ENCODE peak calls at places on chromosome 4, in four cellular contexts. R is Panc1, V is HepG2, E is K562. G is an unnamed sample.

GRCh38 chr4:107265859-107266258 is 229.7 kb upstream of the DKK2 start:
- DNase-seq in E (no peak), R (no peak), V (no peak), G (no peak)

GRCh38 chr4:112523764-112524505 is 8.0 kb upstream of the NEUROG2 start:
- DNase-seq in R (no peak), E (peak), V (peak), G (peak)

GRCh38 chr4:23084559-23085248 is 392.0 kb downstream of the GBA3 start:
- DNase-seq in E (no peak), V (no peak), R (no peak), G (no peak)

GRCh38 chr4:76948441-76949292 is 885 bp upstream of the SEPTIN11 start:
- DNase-seq in E (peak), R (no peak), V (peak), G (peak)

GRCh38 chr4:9704551-9705332 is 76.7 kb upstream of the DRD5 start:
- DNase-seq in E (no peak), V (no peak), R (no peak), G (no peak)

GRCh38 chr4:102518703-102519131 is 17.6 kb downstream of the NFKB1 start:
- DNase-seq in R (no peak), V (no peak), E (no peak), G (no peak)

GRCh38 chr4:159191989-159192388 is 89.1 kb downstream of the RAPGEF2 start:
- DNase-seq in R (no peak), V (peak), E (peak), G (peak)

GRCh38 chr4:146582864-146583263 is 55.8 kb upstream of the POU4F2 start:
- DNase-seq in R (no peak), V (no peak), E (peak), G (peak)

GRCh38 chr4:159003420-159004253 is 99.2 kb upstream of the RAPGEF2 start:
- DNase-seq in E (peak), V (no peak), R (no peak), G (no peak)

GRCh38 chr4:2042947-2043395 is 16.2 kb upstream of the NAT8L start:
- DNase-seq in R (no peak), V (no peak), E (no peak), G (no peak)
- TF ChIP-seq TCF7L2 in R (no peak), V (no peak), E (no peak), G (no peak)

GRCh38 chr4:25449270-25449669 is 72.2 kb downstream of the ANAPC4 start:
- DNase-seq in E (no peak), R (no peak), V (no peak), G (no peak)

GRCh38 chr4:25451676-25452075 is 74.6 kb downstream of the ANAPC4 start:
- DNase-seq in R (no peak), E (no peak), V (no peak), G (no peak)

GRCh38 chr4:25449688-25450087 is 72.6 kb downstream of the ANAPC4 start:
- DNase-seq in R (no peak), E (no peak), V (no peak), G (no peak)

GRCh38 chr4:25452081-25452480 is 75.0 kb downstream of the ANAPC4 start:
- DNase-seq in V (no peak), E (no peak), R (no peak), G (no peak)

DNA sequence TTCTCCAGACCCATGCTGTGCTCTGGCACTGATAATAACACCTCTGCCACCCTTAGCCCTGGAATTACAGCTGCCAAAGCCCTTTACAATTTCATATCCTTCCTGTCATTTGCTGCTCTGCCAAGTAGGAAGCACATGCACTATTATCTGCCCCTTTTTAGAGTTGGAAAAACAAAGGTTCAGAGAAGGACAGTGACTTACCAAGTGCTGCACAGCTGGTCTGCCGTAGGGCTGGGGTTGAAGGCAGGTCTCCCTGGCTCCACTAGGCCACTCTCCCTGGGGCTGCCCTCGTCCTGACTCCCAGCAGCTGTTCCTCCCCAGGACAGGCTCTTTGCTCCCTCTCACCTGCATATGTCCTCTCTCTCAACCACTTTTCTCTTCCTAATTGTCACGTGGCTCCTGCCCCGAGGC is 73.4 kb downstream of the ANAPC4 start:
- DNase-seq in E (no peak), V (no peak), R (no peak), G (no peak)
- TF ChIP-seq TCF7L2 in E (no peak), V (no peak), R (no peak), G (no peak)

GRCh38 chr4:52105276-52105675 is 54.2 kb downstream of the SPATA18 start:
- DNase-seq in R (no peak), E (no peak), V (no peak), G (no peak)
- TF ChIP-seq TCF7L2 in R (no peak), E (no peak), V (no peak), G (no peak)

DNA sequence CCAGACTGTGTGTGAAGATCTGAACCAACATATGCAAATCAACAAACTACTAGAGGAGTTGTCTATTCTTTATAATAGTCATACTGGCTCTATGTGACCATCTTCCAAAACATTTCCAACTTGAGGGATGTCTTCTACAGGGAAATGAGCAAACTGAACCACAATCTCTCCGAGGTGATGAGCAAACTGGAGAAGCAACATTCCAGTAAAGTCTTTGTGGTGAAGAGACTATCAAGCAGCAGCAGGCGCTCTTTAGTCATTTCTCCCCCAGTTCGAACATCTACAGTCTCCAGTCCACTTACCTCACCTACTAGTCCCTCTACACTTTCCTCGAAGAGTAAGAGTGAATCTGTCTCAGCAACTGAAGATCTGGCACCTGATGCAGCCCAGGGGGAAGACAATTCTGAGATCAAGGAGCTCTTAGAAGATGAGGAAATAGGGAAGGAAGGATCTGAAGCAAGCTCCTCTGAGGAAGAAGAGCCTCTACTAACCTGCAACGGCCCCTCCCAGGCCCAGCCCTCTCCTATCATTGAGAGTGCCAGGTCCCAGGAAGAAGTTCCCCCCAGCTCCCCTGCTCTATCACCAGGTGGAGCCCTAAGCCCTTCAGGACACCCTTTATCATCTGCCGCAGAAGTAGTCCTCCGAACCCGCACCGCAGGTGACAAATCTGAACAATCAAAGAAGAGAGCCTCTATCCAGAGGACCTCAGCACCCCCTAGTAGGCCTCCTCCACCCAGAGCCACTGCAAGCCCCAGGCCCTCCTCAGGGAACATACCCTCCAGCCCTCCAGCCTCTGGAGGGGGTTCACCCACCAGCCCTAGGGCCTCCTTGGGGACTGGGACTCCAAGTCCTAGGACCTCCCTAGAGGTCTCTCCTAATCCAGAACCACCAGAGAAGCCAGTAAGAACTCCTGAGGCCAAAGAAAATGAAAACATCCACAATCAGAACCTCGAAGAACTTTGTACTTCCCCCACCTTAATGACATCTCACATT is 98.1 kb downstream of the HNRNPD start:
- DNase-seq in R (no peak), V (peak), E (peak), G (no peak)
- TF ChIP-seq TCF7L2 in R (no peak), V (no peak), E (no peak), G (no peak)

GRCh38 chr4:47736555-47736954 is 101.3 kb downstream of the CORIN start:
- DNase-seq in V (no peak), R (no peak), E (no peak), G (no peak)
- TF ChIP-seq TCF7L2 in V (no peak), R (no peak), E (no peak), G (no peak)

GRCh38 chr4:74364649-74365491 is at the start of gene EREG:
- DNase-seq in V (no peak), R (no peak), E (peak), G (peak)
- TF ChIP-seq TCF7L2 in V (no peak), R (no peak), E (no peak), G (no peak)

GRCh38 chr4:156711196-156711590 is 260.4 kb downstream of the PDGFC start:
- DNase-seq in E (no peak), R (no peak), V (no peak), G (no peak)
- TF ChIP-seq TCF7L2 in E (no peak), R (no peak), V (no peak), G (no peak)

GRCh38 chr4:85688055-85688740 is 213.2 kb downstream of the ARHGAP24 start:
- DNase-seq in V (no peak), R (no peak), E (no peak), G (no peak)

GRCh38 chr4:85686398-85686797 is 211.4 kb downstream of the ARHGAP24 start:
- DNase-seq in V (no peak), E (no peak), R (no peak), G (no peak)

GRCh38 chr4:85682391-85682790 is 207.4 kb downstream of the ARHGAP24 start:
- DNase-seq in R (no peak), V (no peak), E (no peak), G (no peak)

GRCh38 chr4:85681194-85681803 is 206.3 kb downstream of the ARHGAP24 start:
- DNase-seq in V (no peak), E (peak), R (peak), G (no peak)

GRCh38 chr4:85684676-85685075 is 209.7 kb downstream of the ARHGAP24 start:
- DNase-seq in E (no peak), V (no peak), R (no peak), G (no peak)
- TF ChIP-seq TCF7L2 in E (no peak), V (no peak), R (no peak), G (no peak)

DNA sequence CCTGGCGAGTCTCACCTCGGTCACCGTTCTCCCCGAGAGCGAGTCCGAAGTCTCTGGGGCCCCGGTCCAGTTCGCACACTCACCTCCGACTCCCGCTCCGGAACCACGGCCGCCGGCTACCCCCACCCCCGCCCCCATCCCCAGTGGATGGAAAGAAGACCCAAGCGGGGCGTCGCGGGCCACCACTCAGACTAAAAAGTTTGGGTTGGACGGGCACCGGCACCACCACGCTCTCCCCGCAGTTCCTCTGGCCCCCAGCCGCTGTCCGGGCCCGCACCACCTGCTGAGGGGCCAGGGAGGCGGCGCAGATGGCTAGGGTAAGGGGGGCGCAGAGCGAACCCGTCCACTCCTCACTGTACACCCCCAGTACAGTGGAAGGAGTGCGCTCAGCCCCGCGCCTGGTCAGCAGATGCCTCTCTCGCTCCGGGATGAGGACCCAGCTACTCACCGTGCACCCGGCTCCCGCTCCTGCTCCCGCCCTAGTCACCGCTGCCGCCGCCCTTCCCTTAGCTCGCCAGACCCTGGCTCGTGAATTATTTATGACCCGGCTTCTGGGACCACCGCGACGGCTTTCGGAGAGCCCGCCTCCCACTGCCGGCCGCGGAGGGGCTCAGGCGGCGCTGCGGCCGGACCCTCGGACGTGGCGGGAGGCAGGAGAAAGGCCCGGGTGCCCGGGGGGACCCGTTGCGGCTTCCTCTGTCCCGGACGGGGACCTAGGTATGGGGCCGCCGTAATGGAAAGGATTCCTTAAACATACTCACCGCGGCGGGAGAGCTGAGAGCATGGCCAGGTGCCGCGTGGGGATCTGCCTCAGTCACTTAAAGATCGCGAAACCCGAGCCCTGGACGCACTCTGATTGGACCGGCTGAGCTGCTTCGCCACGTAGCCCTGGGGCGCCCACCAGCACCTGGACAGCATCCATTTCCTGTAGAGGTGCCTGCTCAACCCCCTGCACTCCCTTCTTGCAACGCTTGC is at the start of gene PROM1:
- DNase-seq in V (peak), R (no peak), E (no peak), G (peak)
- TF ChIP-seq TCF7L2 in V (no peak), R (no peak), E (no peak), G (no peak)

DNA sequence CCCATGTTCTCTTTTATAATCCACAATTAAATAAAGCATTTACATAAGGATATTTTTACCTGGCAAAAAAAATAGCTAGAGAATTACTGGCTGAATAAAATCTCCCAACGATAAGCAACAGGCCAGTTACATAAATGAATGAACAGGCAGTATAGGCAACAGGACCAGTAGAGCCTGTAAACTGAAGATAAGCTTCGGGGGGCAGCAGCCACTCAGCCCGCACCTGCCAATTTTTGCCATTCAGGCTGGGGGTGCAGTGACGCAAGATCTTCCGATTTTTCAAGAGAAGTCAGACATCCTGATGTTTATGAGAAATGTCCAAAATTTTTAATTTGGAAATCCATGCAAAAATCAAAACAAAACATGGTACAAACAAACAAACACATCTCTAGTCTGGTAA is 49.0 kb upstream of the CDKN2AIP start:
- DNase-seq in R (no peak), V (no peak), E (peak), G (no peak)
- TF ChIP-seq TCF7L2 in R (no peak), V (no peak), E (no peak), G (no peak)